ENCODE peak calls at places on chromosome 3, in nine cellular contexts. X is A549, Q is body of pancreas, Y is stomach, N is HepG2, T is spleen, E is IMR-90, I is adrenal gland, O is endothelial cell of umbilical vein. F is an unnamed sample. For H3K4me1, the result is how much of the 10 kb centered on the place peaks cover.

GRCh38 chr3:55405436-55405835 is 81.7 kb downstream of the WNT5A start:
- DNase-seq in N (no peak), Q (no peak), X (no peak), I (no peak), T (no peak), O (no peak), E (peak), Y (no peak), F (no peak)

GRCh38 chr3:55795296-55795695 is 308.2 kb upstream of the WNT5A start:
- DNase-seq in E (no peak), O (no peak), Y (no peak), I (no peak), Q (no peak), N (no peak), X (no peak), T (no peak), F (no peak)

GRCh38 chr3:45776291-45776576 is 20.1 kb downstream of the SLC6A20 start:
- DNase-seq in Y (peak), T (no peak), X (no peak), Q (no peak), N (no peak), I (no peak), O (no peak), E (no peak), F (no peak)

GRCh38 chr3:132900479-132900878 is 137.7 kb upstream of the TMEM108 start:
- DNase-seq in X (no peak), O (no peak), T (no peak), Y (no peak), N (no peak), I (no peak), E (no peak), Q (no peak), F (no peak)

GRCh38 chr3:123752228-123752627 is 131.9 kb downstream of the MYLK start:
- DNase-seq in O (no peak), X (no peak), N (no peak), Q (no peak), Y (no peak), T (no peak), I (no peak), E (no peak), F (no peak)

GRCh38 chr3:63611382-63611781 is 41.1 kb upstream of the SNTN start:
- DNase-seq in E (no peak), N (no peak), X (no peak), O (no peak), Y (no peak), T (no peak), Q (no peak), I (no peak), F (peak)

GRCh38 chr3:183318846-183319770 is 66.1 kb downstream of the B3GNT5 start:
- DNase-seq in O (no peak), T (no peak), Q (no peak), E (no peak), N (no peak), Y (no peak), X (no peak), I (no peak), F (no peak)

GRCh38 chr3:60463655-60464054 is 787.6 kb downstream of the FHIT start:
- DNase-seq in O (no peak), Q (no peak), N (no peak), T (no peak), X (no peak), I (no peak), E (no peak), Y (no peak), F (no peak)

GRCh38 chr3:58231666-58232065 is 5.9 kb upstream of the ABHD6 start:
- DNase-seq in Q (no peak), T (no peak), O (no peak), N (no peak), Y (no peak), I (no peak), X (no peak), E (no peak), F (no peak)

GRCh38 chr3:104628185-104628789 is 738.4 kb upstream of the ALCAM start:
- DNase-seq in T (no peak), E (peak), Q (no peak), I (no peak), Y (no peak), O (peak), X (peak), N (peak), F (no peak)

GRCh38 chr3:40128169-40128568 is 181.3 kb upstream of the EIF1B start:
- DNase-seq in O (no peak), X (no peak), E (no peak), I (no peak), N (no peak), Q (no peak), Y (no peak), T (no peak), F (peak)

GRCh38 chr3:167406876-167407492 is 26.9 kb upstream of the ZBBX start:
- DNase-seq in O (peak), E (peak), Q (peak), X (peak), I (peak), T (no peak), N (peak), Y (peak), F (peak)

GRCh38 chr3:81808900-81809299 is 47.5 kb upstream of the GBE1 start:
- DNase-seq in Q (no peak), I (no peak), O (no peak), T (no peak), E (no peak), X (no peak), N (no peak), Y (no peak), F (no peak)

GRCh38 chr3:122008166-122008565 is 13.9 kb downstream of the ILDR1 start:
- DNase-seq in Q (no peak), I (no peak), Y (no peak), E (no peak), X (no peak), T (no peak), N (no peak), O (no peak), F (no peak)

GRCh38 chr3:122011396-122011795 is 10.7 kb downstream of the ILDR1 start:
- DNase-seq in I (no peak), Q (no peak), O (no peak), T (no peak), N (no peak), Y (no peak), E (no peak), X (no peak), F (no peak)

GRCh38 chr3:122013448-122013925 is 8.6 kb downstream of the ILDR1 start:
- DNase-seq in T (no peak), O (no peak), E (no peak), I (no peak), Y (no peak), N (no peak), X (no peak), Q (no peak), F (no peak)

GRCh38 chr3:122012821-122013220 is 9.2 kb downstream of the ILDR1 start:
- DNase-seq in N (no peak), Q (no peak), E (no peak), I (no peak), T (no peak), Y (no peak), X (no peak), O (no peak), F (no peak)

DNA sequence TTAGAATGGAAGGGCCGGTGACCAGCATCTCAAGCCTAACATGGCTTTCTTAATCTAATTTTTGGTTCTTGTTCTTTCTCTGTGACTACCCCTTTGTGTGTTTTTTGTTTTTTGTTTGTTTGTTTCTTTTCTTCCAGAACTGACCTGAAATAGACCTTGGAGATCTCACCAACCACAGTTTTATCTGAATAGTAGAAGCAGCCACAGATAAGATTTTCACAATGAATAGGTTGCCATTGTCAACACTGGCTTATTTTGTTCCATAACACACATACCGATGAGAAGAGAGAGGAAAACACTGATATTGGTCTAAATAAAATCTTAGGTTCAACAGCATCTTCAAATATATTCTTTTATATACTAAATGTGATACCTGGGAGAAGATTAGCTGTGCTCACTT is 11.5 kb downstream of the ILDR1 start:
- DNase-seq in O (no peak), Y (no peak), E (no peak), I (no peak), X (no peak), T (no peak), N (no peak), Q (no peak), F (no peak)
- H3K4me1 ChIP-seq in O (under half), Y (under half), E (under half), I (under half), X (under half), T (under half), N (under half), Q (under half), F (under half)

GRCh38 chr3:49805367-49805782 is 2.3 kb downstream of the INKA1 start:
- DNase-seq in X (no peak), Y (peak), O (peak), N (no peak), I (peak), T (peak), Q (peak), E (peak), F (peak)
- TF ChIP-seq POLR2A in X (no peak), Y (no peak), O (no peak), N (no peak), I (no peak), T (no peak), Q (no peak), E (no peak), F (no peak)

DNA sequence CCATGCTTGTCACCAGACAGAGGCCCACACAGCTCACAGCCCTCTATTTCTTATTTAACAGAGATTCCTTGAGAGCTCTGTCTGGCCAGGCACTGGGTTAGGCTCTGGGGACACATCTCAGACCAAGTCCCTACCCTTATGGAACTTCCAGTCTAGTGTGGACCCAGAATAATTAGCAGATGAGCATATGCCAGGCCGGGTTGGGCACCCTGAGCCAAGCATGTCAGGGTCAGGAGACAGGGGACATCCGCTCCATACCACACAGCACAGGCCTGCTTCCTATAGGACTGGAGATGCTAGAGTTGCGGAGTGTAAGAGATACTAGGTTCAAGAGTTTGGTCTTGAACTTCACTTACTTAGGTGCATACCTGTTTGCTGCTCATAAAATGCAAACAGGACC is 20.4 kb downstream of the MGLL start:
- DNase-seq in X (no peak), E (no peak), T (no peak), I (no peak), N (no peak), Y (no peak), O (no peak), Q (no peak), F (no peak)
- H3K4me1 ChIP-seq in X (half or more), E (under half), T (under half), I (under half), N (under half), Y (under half), O (half or more), Q (under half), F (under half)

DNA sequence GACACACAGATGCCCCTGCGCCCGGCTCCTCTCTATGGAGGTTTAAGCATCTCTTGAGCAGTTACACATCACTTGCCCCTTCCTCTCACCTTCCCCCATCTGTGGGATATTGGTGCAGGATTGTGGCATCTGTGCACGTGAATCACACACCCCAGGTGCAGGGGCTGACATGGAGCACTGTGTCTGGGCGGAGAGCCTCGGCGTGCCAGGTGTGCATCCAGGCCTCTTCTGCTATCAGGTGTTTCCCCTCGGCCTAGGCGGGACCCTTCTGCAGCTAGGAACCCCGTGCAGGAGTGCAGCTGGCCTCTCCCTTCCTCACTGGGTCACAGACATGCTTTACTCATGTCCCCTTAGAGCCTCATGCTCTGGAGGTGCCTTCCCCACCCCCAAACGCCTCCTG is 33.4 kb upstream of the MUC13 start:
- DNase-seq in Q (no peak), T (no peak), Y (no peak), O (no peak), N (no peak), I (no peak), E (no peak), X (no peak), F (no peak)
- TF ChIP-seq POLR2A in Q (no peak), T (no peak), Y (no peak), O (no peak), N (no peak), I (no peak), E (no peak), X (no peak), F (no peak)

GRCh38 chr3:57026918-57027317 is 33.5 kb upstream of the SPATA12 start:
- DNase-seq in N (no peak), O (peak), I (peak), E (peak), X (no peak), Y (no peak), T (no peak), Q (peak), F (peak)
- H3K4me1 ChIP-seq in N (under half), O (under half), I (under half), E (under half), X (under half), Y (under half), T (under half), Q (under half), F (under half)

GRCh38 chr3:99872633-99873254 is 55.1 kb downstream of the CMSS1 start:
- DNase-seq in T (no peak), E (no peak), I (no peak), N (no peak), X (no peak), Y (no peak), O (peak), Q (no peak), F (no peak)

GRCh38 chr3:99869621-99870020 is 52.0 kb downstream of the CMSS1 start:
- DNase-seq in T (no peak), I (no peak), E (no peak), O (no peak), Q (no peak), X (no peak), Y (no peak), N (no peak), F (no peak)

GRCh38 chr3:99868438-99868723 is 50.7 kb downstream of the CMSS1 start:
- DNase-seq in T (no peak), O (peak), Y (no peak), I (no peak), E (peak), N (no peak), Q (no peak), X (no peak), F (no peak)

GRCh38 chr3:99871231-99871898 is 53.7 kb downstream of the CMSS1 start:
- DNase-seq in I (no peak), X (no peak), O (no peak), E (no peak), Y (no peak), N (no peak), T (no peak), Q (no peak), F (no peak)

GRCh38 chr3:99870712-99871111 is 53.0 kb downstream of the CMSS1 start:
- DNase-seq in T (no peak), Y (no peak), X (no peak), Q (no peak), E (no peak), N (no peak), I (no peak), O (no peak), F (no peak)
- TF ChIP-seq POLR2A in T (no peak), Y (no peak), X (no peak), Q (no peak), E (no peak), N (no peak), I (no peak), O (no peak), F (no peak)